ENCODE peak calls at places on chromosomes 7 and 10, in seven cellular contexts. N is heart right ventricle; V is IMR-90; X is CD8-positive, alpha-beta memory T cell; H is pancreas; P is lower lobe of right lung; C is Peyer's patch. D is an unnamed sample.

GRCh38 chr7:75042299-75042698 is 31.3 kb downstream of the RCC1L start:
- DNase-seq in C (no peak), N (no peak), V (no peak), X (no peak), P (no peak), H (no peak), D (peak)

GRCh38 chr10:3755440-3756359 is 29.3 kb downstream of the KLF6 start:
- DNase-seq in P (no peak), X (no peak), N (no peak), V (peak), H (no peak), C (no peak), D (no peak)

GRCh38 chr7:17690030-17690429 is 250.3 kb downstream of the SNX13 start:
- DNase-seq in N (no peak), H (no peak), V (peak), P (no peak), X (no peak), C (no peak), D (no peak)

GRCh38 chr7:44213872-44214595 is 13.3 kb downstream of the YKT6 start:
- DNase-seq in P (no peak), V (peak), H (no peak), C (no peak), N (peak), X (no peak), D (no peak)

GRCh38 chr7:114481995-114482394 is 67.4 kb downstream of the FOXP2 start:
- DNase-seq in C (no peak), H (no peak), P (no peak), N (no peak), X (no peak), V (peak), D (no peak)

GRCh38 chr10:89699581-89700064 is 1.8 kb upstream of the KIF20B start:
- DNase-seq in C (no peak), P (no peak), N (no peak), H (no peak), X (no peak), V (no peak), D (no peak)

GRCh38 chr7:97307521-97308108 is 190.1 kb downstream of the SDHAF3 start:
- DNase-seq in V (peak), X (no peak), P (no peak), H (no peak), C (no peak), N (no peak), D (no peak)

GRCh38 chr7:106217089-106217542 is 67.7 kb downstream of the NAMPT start:
- DNase-seq in X (no peak), V (peak), C (peak), P (peak), N (peak), H (peak), D (no peak)

GRCh38 chr7:104983620-104984539 is 30.1 kb upstream of the KMT2E start:
- DNase-seq in V (peak), C (peak), X (peak), H (peak), P (peak), N (peak), D (peak)

GRCh38 chr7:95758187-95758586 is 14.2 kb upstream of the DYNC1I1 start:
- DNase-seq in H (no peak), P (no peak), N (no peak), X (no peak), V (no peak), C (no peak), D (no peak)

GRCh38 chr7:124779194-124779593 is 13.6 kb upstream of the GPR37 start:
- DNase-seq in P (no peak), X (no peak), N (no peak), V (no peak), C (no peak), H (no peak), D (no peak)

GRCh38 chr10:48549236-48549635 is 55.6 kb downstream of the ARHGAP22 start:
- DNase-seq in X (no peak), N (no peak), V (no peak), H (no peak), C (no peak), P (no peak), D (no peak)

GRCh38 chr7:27689045-27689877 is 26.6 kb upstream of the HIBADH start:
- DNase-seq in C (no peak), X (no peak), H (no peak), V (peak), N (no peak), P (no peak), D (no peak)

GRCh38 chr7:35707422-35707821 is 12.5 kb upstream of the HERPUD2 start:
- DNase-seq in N (no peak), P (no peak), X (no peak), C (no peak), V (peak), H (no peak), D (no peak)

GRCh38 chr7:111730476-111731300 is 168.4 kb upstream of the IMMP2L start:
- DNase-seq in N (no peak), H (no peak), C (no peak), P (no peak), V (peak), X (no peak), D (no peak)

GRCh38 chr7:39054731-39055130 is 77.0 kb downstream of the POU6F2 start:
- DNase-seq in V (no peak), H (no peak), X (no peak), N (no peak), P (no peak), C (no peak), D (no peak)

GRCh38 chr10:130368761-130369560 is 232.8 kb downstream of the GLRX3 start:
- DNase-seq in H (no peak), X (no peak), P (no peak), N (no peak), V (no peak), C (no peak), D (no peak)

GRCh38 chr7:577971-578370 is 58.3 kb upstream of the PDGFA start:
- DNase-seq in H (no peak), V (no peak), C (no peak), X (no peak), N (no peak), P (no peak), D (no peak)

GRCh38 chr7:46654546-46655443 is 733.7 kb upstream of the IGFBP3 start:
- DNase-seq in V (peak), H (no peak), P (no peak), N (no peak), C (no peak), X (no peak), D (no peak)

GRCh38 chr10:49643296-49644034 is 29.6 kb downstream of the CHAT start:
- DNase-seq in P (no peak), N (no peak), X (no peak), C (no peak), V (no peak), H (no peak), D (no peak)

GRCh38 chr7:23216021-23216420 is 30.6 kb upstream of the GPNMB start:
- DNase-seq in P (peak), N (peak), H (peak), X (no peak), V (no peak), C (no peak), D (no peak)

GRCh38 chr10:118875087-118875486 is 120.3 kb upstream of the CACUL1 start:
- DNase-seq in V (no peak), N (no peak), H (no peak), C (no peak), X (no peak), P (no peak), D (no peak)

GRCh38 chr7:93011351-93012294 is 106.2 kb downstream of the SAMD9 start:
- DNase-seq in N (no peak), X (no peak), P (no peak), V (peak), H (no peak), C (no peak), D (no peak)

GRCh38 chr7:134108803-134109202 is 18.3 kb upstream of the LRGUK start:
- DNase-seq in H (no peak), C (no peak), N (no peak), P (no peak), X (no peak), V (no peak), D (no peak)

DNA sequence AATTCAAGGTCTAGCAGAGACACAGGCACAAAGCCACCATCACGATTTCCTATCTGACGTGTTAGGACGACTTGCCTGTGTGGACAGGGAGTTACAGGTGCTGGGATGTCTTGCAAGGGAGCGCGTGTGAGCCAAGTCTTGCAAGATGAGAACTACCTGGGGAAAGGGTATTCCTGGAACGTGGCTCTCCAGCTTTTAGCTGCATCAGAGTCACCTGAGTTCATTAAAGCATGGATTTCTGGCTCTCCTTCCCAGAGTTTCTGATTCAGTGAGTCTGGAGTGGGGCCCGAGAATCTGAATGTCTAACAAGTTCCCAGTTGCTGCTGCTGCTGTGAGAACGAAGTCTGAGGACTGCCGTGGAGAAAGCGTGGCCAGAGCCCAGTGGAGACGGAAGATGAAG is 30.0 kb upstream of the RNF32 start:
- DNase-seq in X (no peak), P (no peak), N (no peak), H (no peak), V (no peak), C (no peak), D (no peak)
- H3K27ac ChIP-seq in X (no peak), P (no peak), N (no peak), H (no peak), V (no peak), C (no peak), D (no peak)

DNA sequence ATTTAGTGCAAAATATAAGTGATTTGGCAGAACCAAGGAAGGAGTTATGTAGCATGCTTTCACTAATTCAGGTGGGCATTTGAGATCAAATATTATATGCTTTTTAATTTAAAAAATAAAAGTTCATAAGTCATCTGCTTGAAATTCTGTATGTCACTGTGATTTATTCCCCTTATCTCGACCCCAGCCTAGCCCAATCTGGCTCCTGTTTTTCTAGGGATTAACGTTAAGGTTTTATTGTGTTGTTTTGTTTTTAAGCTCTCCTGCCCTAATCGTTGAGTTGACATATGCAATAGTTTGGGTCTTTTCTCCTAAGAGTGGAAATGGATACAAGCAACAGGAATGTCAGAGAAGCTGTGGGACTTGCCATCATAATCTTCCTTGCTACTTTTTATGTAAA is 42.6 kb downstream of the WIPF3 start:
- DNase-seq in X (no peak), V (no peak), C (no peak), H (no peak), P (no peak), N (no peak), D (no peak)
- H3K27ac ChIP-seq in X (no peak), V (no peak), C (no peak), H (no peak), P (no peak), N (no peak), D (no peak)

GRCh38 chr7:130996205-130996840 is 262.3 kb upstream of the KLF14 start:
- DNase-seq in P (no peak), X (no peak), H (no peak), N (no peak), C (no peak), V (no peak), D (no peak)

GRCh38 chr7:130994378-130995115 is 260.5 kb upstream of the KLF14 start:
- DNase-seq in N (peak), P (no peak), V (no peak), C (no peak), X (no peak), H (peak), D (peak)

GRCh38 chr7:130995252-130996081 is 261.5 kb upstream of the KLF14 start:
- DNase-seq in N (no peak), V (no peak), X (no peak), H (peak), C (no peak), P (no peak), D (no peak)

GRCh38 chr7:130996841-130997231 is 262.8 kb upstream of the KLF14 start:
- DNase-seq in H (peak), V (peak), C (no peak), P (peak), X (no peak), N (no peak), D (no peak)

GRCh38 chr7:130993671-130994365 is 259.8 kb upstream of the KLF14 start:
- DNase-seq in C (no peak), N (no peak), V (no peak), P (no peak), X (no peak), H (no peak), D (no peak)
- H3K27ac ChIP-seq in C (peak), N (peak), V (no peak), P (peak), X (no peak), H (peak), D (peak)

GRCh38 chr7:87218941-87219544 is 489 bp downstream of the TMEM243 start:
- DNase-seq in H (peak), P (peak), V (peak), C (peak), N (peak), X (peak), D (peak)
- H3K27ac ChIP-seq in H (peak), P (peak), V (peak), C (peak), N (peak), X (peak), D (peak)

GRCh38 chr7:70595741-70596574 is 536.0 kb upstream of the GALNT17 start:
- DNase-seq in H (no peak), C (no peak), N (no peak), P (peak), X (no peak), V (no peak), D (no peak)
- H3K27ac ChIP-seq in H (no peak), C (no peak), N (no peak), P (no peak), X (no peak), V (no peak), D (no peak)

D was measured in substantia nigra.